ENCODE peak calls at places on chromosomes 13 and 19, in six cellular contexts. W is HFFc6, I is tibial artery, J is upper lobe of right lung, L is neural progenitor cell, G is mesendoderm. B is an unnamed sample.

GRCh38 chr13:108120332-108120731 is 95.0 kb downstream of the LIG4 start:
- DNase-seq in W (no peak), G (no peak), I (no peak), J (no peak), L (no peak), B (no peak)

GRCh38 chr19:54517483-54517882 is 14.9 kb downstream of the LAIR2 start:
- DNase-seq in J (no peak), L (peak; percentile 60), W (peak; percentile 5), G (peak; percentile 47), I (no peak), B (no peak)

GRCh38 chr19:9342610-9343304 is 18.8 kb downstream of the ZNF559 start:
- DNase-seq in L (no peak), G (peak; percentile 42), J (no peak), I (no peak), W (no peak), B (no peak)

GRCh38 chr19:47514151-47514868 is 553 bp downstream of the NAPA start:
- DNase-seq in L (peak; percentile 35), I (no peak), J (no peak), G (no peak), W (no peak), B (peak; percentile 47)

GRCh38 chr13:99434258-99434788 is 66.9 kb upstream of the TM9SF2 start:
- DNase-seq in J (no peak), G (peak; percentile 70), I (no peak), L (no peak), W (no peak), B (no peak)

GRCh38 chr13:97205971-97206370 is 16.2 kb upstream of the MBNL2 start:
- DNase-seq in W (peak; percentile 61), L (no peak), J (no peak), I (no peak), G (no peak), B (peak; percentile 67)

GRCh38 chr13:113273856-113274590 is 23.0 kb upstream of the LAMP1 start:
- DNase-seq in I (no peak), J (peak; percentile 76), G (no peak), W (peak; percentile 65), L (no peak), B (peak; percentile 28)

GRCh38 chr19:19026299-19026971 is 6.9 kb downstream of the SUGP2 start:
- DNase-seq in J (no peak), W (no peak), L (peak; percentile 7), I (peak; percentile 26), G (peak; percentile 20), B (peak; percentile 34)

GRCh38 chr13:30832845-30833332 is 73.2 kb upstream of the MEDAG start:
- DNase-seq in J (peak; percentile 79), L (peak; percentile 32), G (peak; percentile 54), W (no peak), I (no peak), B (peak; percentile 93)

GRCh38 chr19:3801412-3802096 is 15.4 kb upstream of the MATK start:
- DNase-seq in I (no peak), W (no peak), L (peak; percentile 72), J (no peak), G (peak; percentile 69), B (peak; percentile 8)

GRCh38 chr19:4472174-4472974 is at the start of gene HDGFL2:
- DNase-seq in L (peak; percentile 38), W (no peak), I (no peak), J (no peak), G (no peak), B (no peak)

GRCh38 chr13:91375119-91375729 is 23.2 kb upstream of the GPC5 start:
- DNase-seq in W (no peak), G (peak; percentile 37), L (no peak), J (no peak), I (no peak), B (peak; percentile 25)

GRCh38 chr19:45117666-45118065 is 24.7 kb downstream of the PPP1R37 start:
- DNase-seq in J (no peak), G (no peak), W (no peak), L (no peak), I (no peak), B (no peak)

GRCh38 chr13:50460366-50460765 is 383.1 kb downstream of the DLEU7 start:
- DNase-seq in I (no peak), G (no peak), L (no peak), J (no peak), W (no peak), B (peak; percentile 75)

GRCh38 chr13:41971848-41972247 is 10.9 kb upstream of the VWA8 start:
- DNase-seq in I (no peak), J (no peak), G (no peak), L (no peak), W (no peak), B (no peak)

GRCh38 chr19:1130801-1131717 is 27.3 kb downstream of the GPX4 start:
- DNase-seq in W (no peak), G (no peak), J (no peak), L (no peak), I (peak; percentile 29), B (no peak)

GRCh38 chr19:23283925-23284324 is 33.7 kb upstream of the ZNF724 start:
- DNase-seq in W (peak; percentile 39), I (peak; percentile 45), J (no peak), L (peak; percentile 55), G (peak; percentile 85), B (peak; percentile 76)

GRCh38 chr13:29817604-29818378 is 32.6 kb downstream of the UBL3 start:
- DNase-seq in W (peak; percentile 35), L (no peak), I (no peak), J (no peak), G (no peak), B (peak; percentile 89)

GRCh38 chr13:37481005-37481857 is 117.3 kb downstream of the POSTN start:
- DNase-seq in G (no peak), L (no peak), I (no peak), W (peak; percentile 53), J (no peak), B (no peak)

GRCh38 chr13:112931028-112931934 is 37.7 kb upstream of the MCF2L start:
- DNase-seq in L (peak; percentile 73), J (no peak), G (peak; percentile 83), I (no peak), W (no peak), B (peak; percentile 69)